ENCODE peak calls at places on chromosomes 12 and 14, in four cellular contexts. One of them, this sample, is unnamed. For H3K4me1, the result is how much of the 10 kb centered on the place peaks cover.

GRCh38 chr12:121628037-121628436 is 1.7 kb downstream of the ORAI1 start:
- DNase-seq in GM23338: no peak
- DNase-seq in GM23248: no peak
- DNase-seq in hepatocyte: peak
- DNase-seq in this sample: peak

GRCh38 chr14:31541702-31542101 is 19.5 kb upstream of the NUBPL start:
- DNase-seq in GM23338: no peak
- DNase-seq in GM23248: no peak
- DNase-seq in hepatocyte: no peak
- DNase-seq in this sample: no peak

GRCh38 chr12:18057051-18057450 is 32.9 kb downstream of the RERGL start:
- DNase-seq in GM23338: no peak
- DNase-seq in GM23248: no peak
- DNase-seq in hepatocyte: no peak
- DNase-seq in this sample: no peak

GRCh38 chr12:48818831-48819590 is 715 bp downstream of the CACNB3 start:
- DNase-seq in GM23338: peak
- DNase-seq in GM23248: peak
- DNase-seq in hepatocyte: peak
- DNase-seq in this sample: peak

GRCh38 chr12:59637657-59638150 is 41.9 kb downstream of the SLC16A7 start:
- DNase-seq in GM23338: no peak
- DNase-seq in GM23248: no peak
- DNase-seq in hepatocyte: no peak
- DNase-seq in this sample: no peak

GRCh38 chr12:99389751-99390150 is 257.8 kb upstream of the GARIN6 start:
- DNase-seq in GM23338: no peak
- DNase-seq in GM23248: no peak
- DNase-seq in hepatocyte: no peak
- DNase-seq in this sample: no peak

GRCh38 chr12:71567562-71567961 is 96.1 kb downstream of the ZFC3H1 start:
- DNase-seq in GM23338: peak
- DNase-seq in GM23248: peak
- DNase-seq in hepatocyte: peak
- DNase-seq in this sample: no peak

GRCh38 chr14:23009939-23010718 is at the start of gene C14orf93:
- DNase-seq in GM23338: peak
- DNase-seq in GM23248: peak
- DNase-seq in hepatocyte: peak
- DNase-seq in this sample: peak

GRCh38 chr12:108575199-108575912 is 13.0 kb downstream of the ISCU start:
- DNase-seq in GM23338: no peak
- DNase-seq in GM23248: no peak
- DNase-seq in hepatocyte: no peak
- DNase-seq in this sample: no peak

GRCh38 chr14:95701846-95702221 is 12.1 kb downstream of the TCL1A start:
- DNase-seq in GM23338: peak
- DNase-seq in GM23248: no peak
- DNase-seq in hepatocyte: peak
- DNase-seq in this sample: no peak

GRCh38 chr14:98227727-98228111 is 1044.3 kb downstream of the BCL11B start:
- DNase-seq in GM23338: no peak
- DNase-seq in GM23248: no peak
- DNase-seq in hepatocyte: no peak
- DNase-seq in this sample: no peak

GRCh38 chr14:29352681-29353080 is 575.0 kb downstream of the PRKD1 start:
- DNase-seq in GM23338: no peak
- DNase-seq in GM23248: peak
- DNase-seq in hepatocyte: no peak
- DNase-seq in this sample: no peak

GRCh38 chr12:3224530-3224903 is 147.3 kb downstream of the TSPAN9 start:
- DNase-seq in GM23338: no peak
- DNase-seq in GM23248: no peak
- DNase-seq in hepatocyte: no peak
- DNase-seq in this sample: no peak

GRCh38 chr14:99768381-99768780 is 24.8 kb upstream of the EML1 start:
- DNase-seq in GM23338: no peak
- DNase-seq in GM23248: peak
- DNase-seq in hepatocyte: no peak
- DNase-seq in this sample: no peak

GRCh38 chr14:95361373-95362179 is 41.9 kb upstream of the CLMN start:
- DNase-seq in GM23338: peak
- DNase-seq in GM23248: peak
- DNase-seq in hepatocyte: peak
- DNase-seq in this sample: peak

GRCh38 chr12:131386167-131386521 is 324.7 kb upstream of the SFSWAP start:
- DNase-seq in GM23338: no peak
- DNase-seq in GM23248: no peak
- DNase-seq in hepatocyte: no peak
- DNase-seq in this sample: no peak

GRCh38 chr12:4865246-4865645 is 44.5 kb upstream of the KCNA1 start:
- DNase-seq in GM23338: no peak
- DNase-seq in GM23248: no peak
- DNase-seq in hepatocyte: no peak
- DNase-seq in this sample: no peak

GRCh38 chr14:94390372-94391086 is 2.1 kb upstream of the SERPINA1 start:
- DNase-seq in GM23338: peak
- DNase-seq in GM23248: no peak
- DNase-seq in hepatocyte: no peak
- DNase-seq in this sample: no peak

GRCh38 chr12:27999521-27999920 is 27.0 kb upstream of the PTHLH start:
- DNase-seq in GM23338: no peak
- DNase-seq in GM23248: peak
- DNase-seq in hepatocyte: no peak
- DNase-seq in this sample: no peak

GRCh38 chr14:96632363-96632758 is 130.2 kb downstream of the PAPOLA start:
- DNase-seq in GM23338: no peak
- DNase-seq in GM23248: no peak
- DNase-seq in hepatocyte: no peak
- DNase-seq in this sample: no peak

GRCh38 chr14:24938593-24938992 is 111.4 kb downstream of the STXBP6 start:
- DNase-seq in GM23338: peak
- DNase-seq in GM23248: no peak
- DNase-seq in hepatocyte: no peak
- DNase-seq in this sample: no peak

GRCh38 chr12:66087365-66087943 is 43.1 kb downstream of the LLPH start:
- DNase-seq in GM23338: peak
- DNase-seq in GM23248: peak
- DNase-seq in hepatocyte: peak
- DNase-seq in this sample: peak

GRCh38 chr12:71240941-71241340 is 83.1 kb upstream of the TSPAN8 start:
- DNase-seq in GM23338: no peak
- DNase-seq in GM23248: no peak
- DNase-seq in hepatocyte: no peak
- DNase-seq in this sample: no peak

GRCh38 chr14:95196268-95196667 is 38.9 kb upstream of the DICER1 start:
- DNase-seq in GM23338: peak
- DNase-seq in GM23248: no peak
- DNase-seq in hepatocyte: no peak
- DNase-seq in this sample: peak

GRCh38 chr14:85471156-85471555 is 58.8 kb upstream of the FLRT2 start:
- DNase-seq in GM23338: no peak
- DNase-seq in GM23248: peak
- DNase-seq in hepatocyte: no peak
- DNase-seq in this sample: no peak

GRCh38 chr14:97266653-97267052 is 469.5 kb downstream of the VRK1 start:
- DNase-seq in GM23338: peak
- DNase-seq in GM23248: peak
- DNase-seq in hepatocyte: peak
- DNase-seq in this sample: no peak

GRCh38 chr12:124720687-124721500 is 142.8 kb downstream of the SCARB1 start:
- DNase-seq in GM23338: no peak
- DNase-seq in GM23248: peak
- DNase-seq in hepatocyte: peak
- DNase-seq in this sample: no peak

GRCh38 chr14:58428011-58428807 is 690 bp downstream of the KIAA0586 start:
- DNase-seq in GM23338: peak
- DNase-seq in GM23248: peak
- DNase-seq in hepatocyte: peak
- DNase-seq in this sample: peak

GRCh38 chr14:58426819-58427288 is 477 bp downstream of the TIMM9 start:
- DNase-seq in GM23338: peak
- DNase-seq in GM23248: peak
- DNase-seq in hepatocyte: peak
- DNase-seq in this sample: peak

GRCh38 chr14:58430156-58430555 is 2.6 kb downstream of the KIAA0586 start:
- DNase-seq in GM23338: no peak
- DNase-seq in GM23248: peak
- DNase-seq in hepatocyte: no peak
- DNase-seq in this sample: peak

DNA sequence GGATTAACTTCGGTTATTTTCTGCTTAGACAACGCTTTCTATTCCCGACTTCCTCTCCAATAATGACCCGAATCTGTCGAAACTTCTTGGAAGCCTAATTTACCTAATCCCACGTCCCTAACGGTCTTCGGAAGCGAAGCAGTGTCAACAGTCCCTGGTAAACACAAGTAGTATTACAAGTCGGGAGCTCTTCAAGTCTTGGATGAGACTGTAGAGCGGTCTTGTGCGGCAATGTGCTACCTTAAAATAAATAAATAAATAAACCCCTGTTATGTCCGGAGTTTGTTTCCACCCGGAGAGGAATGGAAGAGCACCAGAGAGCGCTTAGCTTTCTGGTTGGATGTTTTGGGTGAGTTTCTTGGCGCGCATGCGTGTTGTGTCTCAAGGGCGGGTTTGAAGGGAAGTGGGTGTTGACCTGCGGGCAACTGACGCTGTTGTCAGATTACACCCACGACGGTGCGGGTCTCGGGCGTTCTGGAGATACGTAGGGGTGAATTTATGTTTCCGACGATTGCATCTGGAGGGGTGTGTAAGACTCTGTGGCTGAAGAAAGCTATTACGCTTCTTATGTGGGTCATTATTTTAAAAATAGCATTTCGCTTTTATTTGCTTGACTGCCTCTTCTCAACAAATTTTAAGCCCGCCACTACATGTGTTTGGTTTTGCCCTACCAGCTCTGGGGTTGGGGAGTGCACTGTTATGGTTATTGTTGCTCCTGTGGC is at the start of the genes KIAA0586 and TIMM9:
- DNase-seq in GM23338: peak
- DNase-seq in GM23248: peak
- DNase-seq in hepatocyte: peak
- DNase-seq in this sample: peak
- TF ChIP-seq EZH2phosphoT487 in GM23338: no peak
- TF ChIP-seq EZH2phosphoT487 in GM23248: no peak
- TF ChIP-seq EZH2phosphoT487 in hepatocyte: no peak
- TF ChIP-seq EZH2phosphoT487 in this sample: no peak

GRCh38 chr12:122886161-122886560 is 9.8 kb downstream of the VPS37B start:
- DNase-seq in GM23338: no peak
- DNase-seq in GM23248: no peak
- DNase-seq in hepatocyte: no peak
- DNase-seq in this sample: no peak

GRCh38 chr12:122889658-122890561 is 6.0 kb downstream of the VPS37B start:
- DNase-seq in GM23338: no peak
- DNase-seq in GM23248: no peak
- DNase-seq in hepatocyte: no peak
- DNase-seq in this sample: no peak

GRCh38 chr12:122888232-122888752 is 7.6 kb downstream of the VPS37B start:
- DNase-seq in GM23338: peak
- DNase-seq in GM23248: peak
- DNase-seq in hepatocyte: peak
- DNase-seq in this sample: peak

GRCh38 chr12:122886851-122887816 is 8.8 kb downstream of the VPS37B start:
- DNase-seq in GM23338: no peak
- DNase-seq in GM23248: peak
- DNase-seq in hepatocyte: peak
- DNase-seq in this sample: peak

GRCh38 chr12:122887817-122888212 is 8.1 kb downstream of the VPS37B start:
- DNase-seq in GM23338: no peak
- DNase-seq in GM23248: no peak
- DNase-seq in hepatocyte: no peak
- DNase-seq in this sample: no peak
- H3K4me1 ChIP-seq in GM23338: under half
- H3K4me1 ChIP-seq in GM23248: half or more
- H3K4me1 ChIP-seq in hepatocyte: half or more
- H3K4me1 ChIP-seq in this sample: half or more

DNA sequence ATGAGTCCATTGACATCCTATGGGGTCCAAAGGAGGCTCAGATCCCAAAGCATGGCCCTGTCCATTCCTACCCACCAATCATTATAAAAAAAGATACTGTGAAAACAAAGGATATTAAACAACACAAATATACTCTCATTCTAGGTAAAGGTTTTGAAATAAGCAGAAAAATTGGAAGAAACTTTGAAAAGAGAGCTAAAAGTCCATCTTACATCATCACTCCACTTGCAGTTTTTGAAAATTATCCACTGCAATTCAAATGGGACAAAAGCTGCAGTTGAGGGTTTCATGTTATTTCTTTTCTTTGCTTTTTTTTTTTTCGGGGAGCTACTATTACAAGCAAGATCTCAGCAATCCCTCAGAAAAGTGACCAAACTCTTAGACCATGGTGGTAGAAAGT is 414.9 kb downstream of the BCAT1 start:
- DNase-seq in GM23338: no peak
- DNase-seq in GM23248: no peak
- DNase-seq in hepatocyte: no peak
- DNase-seq in this sample: no peak
- H3K27ac ChIP-seq in GM23338: no peak
- H3K27ac ChIP-seq in GM23248: no peak
- H3K27ac ChIP-seq in hepatocyte: no peak
- H3K27ac ChIP-seq in this sample: no peak

GRCh38 chr12:47811581-47812484 is 7.9 kb downstream of the HDAC7 start:
- DNase-seq in GM23338: no peak
- DNase-seq in GM23248: peak
- DNase-seq in hepatocyte: no peak
- DNase-seq in this sample: peak
- TF ChIP-seq EZH2phosphoT487 in GM23338: no peak
- TF ChIP-seq EZH2phosphoT487 in GM23248: no peak
- TF ChIP-seq EZH2phosphoT487 in hepatocyte: no peak
- TF ChIP-seq EZH2phosphoT487 in this sample: no peak

GRCh38 chr14:51398898-51399297 is 158.9 kb downstream of the TMX1 start:
- DNase-seq in GM23338: no peak
- DNase-seq in GM23248: peak
- DNase-seq in hepatocyte: no peak
- DNase-seq in this sample: no peak
- H3K4me1 ChIP-seq in GM23338: under half
- H3K4me1 ChIP-seq in GM23248: half or more
- H3K4me1 ChIP-seq in hepatocyte: under half
- H3K4me1 ChIP-seq in this sample: under half

DNA sequence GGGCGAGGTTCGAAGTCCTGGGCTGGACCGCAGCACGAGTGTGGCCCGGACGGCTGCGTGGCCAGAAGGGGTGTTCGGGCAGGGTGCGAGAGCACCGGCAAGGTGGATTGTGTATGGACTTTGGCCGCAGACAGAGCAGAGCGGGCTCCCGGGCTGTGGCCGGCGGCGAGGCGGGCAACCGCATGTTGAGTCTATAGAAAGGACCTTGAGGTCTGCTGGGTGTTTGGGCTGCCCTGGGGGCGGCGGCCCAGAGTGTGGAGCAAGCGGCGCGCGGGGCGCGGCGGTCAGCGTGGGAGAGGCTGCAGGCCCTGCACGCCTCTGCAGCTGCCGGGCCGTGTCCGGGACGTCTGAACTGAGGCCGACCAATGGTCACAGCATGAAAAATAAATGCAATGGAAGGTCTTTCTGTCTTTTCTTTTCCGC is 5.7 kb upstream of the HOXC9 start:
- DNase-seq in GM23338: no peak
- DNase-seq in GM23248: no peak
- DNase-seq in hepatocyte: no peak
- DNase-seq in this sample: no peak
- H3K27ac ChIP-seq in GM23338: no peak
- H3K27ac ChIP-seq in GM23248: no peak
- H3K27ac ChIP-seq in hepatocyte: no peak
- H3K27ac ChIP-seq in this sample: no peak

This sample was measured in OCI-LY7.